ENCODE peak calls at places on chromosomes 11 and 22, in eight cellular contexts. K is pancreas, V is kidney, D is hepatocyte, U is heart left ventricle, T is tibial nerve, A is testis, C is neural progenitor cell. L is an unnamed sample.

GRCh38 chr11:61347916-61348461 is 13.7 kb downstream of the CYB561A3 start:
- DNase-seq in K (no peak), T (no peak), V (peak; percentile 81), D (no peak), A (no peak), U (peak; percentile 33), C (no peak), L (no peak)

GRCh38 chr11:106594751-106595351 is 423.4 kb downstream of the GUCY1A2 start:
- DNase-seq in U (no peak), A (no peak), C (no peak), D (no peak), V (no peak), T (no peak), K (no peak), L (no peak)

GRCh38 chr11:121723261-121723741 is 270.5 kb upstream of the SORL1-AS1 start:
- DNase-seq in V (no peak), C (peak; percentile 37), K (peak; percentile 8), A (peak; percentile 43), U (peak; percentile 29), D (peak; percentile 42), T (peak; percentile 30), L (no peak)

GRCh38 chr11:83573097-83573496 is 286.9 kb upstream of the CCDC90B start:
- DNase-seq in D (no peak), C (no peak), U (no peak), T (no peak), A (no peak), K (no peak), V (no peak), L (peak; percentile 34)

GRCh38 chr11:62931501-62932278 is 10.5 kb upstream of the CHRM1 start:
- DNase-seq in C (no peak), K (no peak), D (no peak), V (no peak), A (no peak), T (no peak), U (no peak), L (no peak)

GRCh38 chr11:795638-796564 is 2.2 kb downstream of the SLC25A22 start:
- DNase-seq in A (peak; percentile 78), T (peak; percentile 55), U (peak; percentile 83), V (peak; percentile 93), K (peak; percentile 79), C (no peak), D (peak; percentile 83), L (peak; percentile 83)

GRCh38 chr11:129937592-129938238 is 42.3 kb upstream of the NFRKB start:
- DNase-seq in U (no peak), A (no peak), C (no peak), T (no peak), D (no peak), K (no peak), V (no peak), L (no peak)

GRCh38 chr11:66879583-66879982 is 22.7 kb downstream of the LRFN4 start:
- DNase-seq in A (no peak), K (no peak), T (no peak), D (no peak), U (no peak), C (no peak), V (no peak), L (no peak)

GRCh38 chr11:33531743-33532181 is 168.9 kb downstream of the C11orf91 start:
- DNase-seq in K (no peak), T (no peak), U (no peak), A (no peak), D (no peak), C (no peak), V (no peak), L (no peak)

GRCh38 chr11:130168105-130168504 is 8.5 kb downstream of the ST14 start:
- DNase-seq in A (no peak), K (no peak), D (no peak), T (no peak), U (no peak), V (no peak), C (no peak), L (no peak)

GRCh38 chr11:83070878-83071640 is 638 bp downstream of the RAB30 start:
- DNase-seq in T (peak; percentile 22), V (peak; percentile 80), U (peak; percentile 64), D (peak; percentile 49), C (peak; percentile 60), A (peak; percentile 51), K (peak; percentile 29), L (no peak)

GRCh38 chr11:102476069-102476468 is 23.5 kb upstream of the TMEM123 start:
- DNase-seq in D (no peak), C (no peak), A (no peak), V (no peak), U (no peak), T (no peak), K (no peak), L (no peak)

GRCh38 chr11:102473543-102473942 is 21.0 kb upstream of the TMEM123 start:
- DNase-seq in T (no peak), K (no peak), V (no peak), A (no peak), C (no peak), D (no peak), U (no peak), L (no peak)

GRCh38 chr11:102479733-102480132 is 27.2 kb upstream of the TMEM123 start:
- DNase-seq in C (no peak), U (no peak), T (no peak), K (no peak), D (no peak), V (no peak), A (no peak), L (no peak)

GRCh38 chr11:102478660-102479245 is 26.2 kb upstream of the TMEM123 start:
- DNase-seq in T (no peak), U (no peak), A (no peak), K (no peak), V (no peak), C (no peak), D (no peak), L (no peak)

DNA sequence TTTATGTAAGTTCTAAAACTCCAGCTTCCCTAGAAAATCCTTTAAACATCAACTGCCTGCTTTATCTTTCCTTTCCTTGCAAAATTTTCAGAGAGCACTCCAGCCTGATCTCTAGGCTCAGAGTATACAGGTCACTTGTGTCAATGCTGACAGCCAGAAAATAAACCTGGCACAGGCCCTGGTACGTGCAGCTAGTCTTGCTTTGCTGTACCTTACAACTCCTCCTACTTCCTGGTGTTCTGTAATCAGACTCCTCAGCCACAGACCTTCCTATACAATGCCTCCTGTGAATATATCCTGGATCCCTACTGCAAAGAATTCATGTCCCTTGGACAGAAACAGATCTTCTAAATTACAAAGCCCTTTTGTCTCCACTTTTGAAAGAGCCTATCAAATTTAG is 24.2 kb upstream of the TMEM123 start:
- DNase-seq in C (peak; percentile 23), K (peak; percentile 67), A (no peak), U (peak; percentile 72), T (no peak), V (no peak), D (peak; percentile 48), L (no peak)
- H3K27ac ChIP-seq in C (no peak overlapping the region), K (peak overlapping the region; percentile 58), A (no peak overlapping the region), U (no peak overlapping the region), T (peak overlapping the region; percentile 42), V (no peak overlapping the region), D (peak overlapping the region; percentile 72), L (no peak overlapping the region)

GRCh38 chr11:90911192-90911591 is 688.3 kb upstream of the CHORDC1 start:
- DNase-seq in C (no peak), V (no peak), U (no peak), A (no peak), K (no peak), D (no peak), T (no peak), L (no peak)

GRCh38 chr11:90912631-90913030 is 689.8 kb upstream of the CHORDC1 start:
- DNase-seq in U (no peak), C (no peak), K (no peak), A (no peak), D (no peak), T (no peak), V (no peak), L (no peak)

GRCh38 chr11:90913131-90913668 is 690.4 kb upstream of the CHORDC1 start:
- DNase-seq in C (no peak), D (no peak), A (no peak), K (no peak), V (no peak), T (no peak), U (no peak), L (no peak)

DNA sequence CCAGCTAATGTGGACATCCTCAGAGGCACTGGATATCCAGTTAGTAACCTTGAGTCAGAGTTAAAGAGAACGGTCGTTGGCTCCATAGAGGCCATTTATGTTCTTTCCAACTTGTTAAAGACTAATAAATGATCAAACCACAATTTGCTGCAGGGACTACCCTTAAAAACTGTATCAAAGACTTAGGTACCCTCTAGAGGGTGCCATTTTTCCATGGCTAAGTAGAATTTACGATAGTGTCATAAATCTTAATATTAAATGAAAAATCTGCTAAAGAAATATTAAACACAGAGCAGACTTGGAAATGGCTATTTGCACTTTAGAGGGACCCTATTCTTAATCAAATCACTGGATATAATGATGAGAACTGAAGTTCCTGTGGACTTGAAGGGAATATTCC is 685.2 kb upstream of the CHORDC1 start:
- DNase-seq in T (no peak), C (no peak), D (no peak), A (no peak), K (no peak), U (no peak), V (no peak), L (no peak)
- TF ChIP-seq CTCF in T (no peak), C (peak; percentile 11), D (no peak), A (no peak), K (no peak), U (no peak), V (no peak), L (no peak)

DNA sequence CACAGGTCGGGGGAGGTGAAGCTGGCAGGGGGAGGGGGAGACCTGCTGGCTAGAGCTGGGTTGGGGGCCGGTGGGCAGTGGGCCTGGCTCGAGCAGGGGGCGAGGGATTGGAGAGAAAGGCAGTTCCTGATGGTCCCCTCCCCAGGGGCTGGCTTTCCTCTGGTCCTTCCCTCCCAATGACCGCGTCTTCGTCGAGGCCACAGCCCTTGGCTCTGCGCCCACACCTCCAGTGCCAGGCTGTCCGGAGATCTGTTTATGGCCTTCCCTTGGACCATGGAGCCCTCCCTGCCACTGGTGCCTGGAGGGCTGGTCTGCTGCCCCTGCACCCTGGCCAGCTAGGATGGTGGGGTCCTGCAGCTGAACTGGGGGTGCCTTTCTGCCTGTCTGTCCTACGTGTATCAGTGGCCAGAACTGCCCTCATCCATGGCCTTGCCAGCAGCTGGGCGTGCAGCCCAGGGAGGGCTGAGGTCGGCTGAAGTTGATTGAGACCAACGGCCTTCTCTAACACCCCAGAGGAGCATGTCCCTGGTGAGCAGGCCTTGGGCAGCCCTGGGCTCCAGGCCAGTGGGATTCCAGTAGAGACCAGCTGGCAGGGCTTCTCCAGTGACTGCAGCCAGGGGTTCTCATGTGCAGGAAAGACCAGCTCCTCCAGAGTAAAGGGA is 12.3 kb downstream of the TANGO2 start:
- DNase-seq in U (peak; percentile 88), C (no peak), D (no peak), V (peak; percentile 66), A (peak; percentile 73), K (peak; percentile 57), T (no peak), L (no peak)
- H3K27ac ChIP-seq in U (peak overlapping the region; percentile 39), C (no peak overlapping the region), D (no peak overlapping the region), V (no peak overlapping the region), A (no peak overlapping the region), K (no peak overlapping the region), T (no peak overlapping the region), L (peak overlapping the region; percentile 14)

DNA sequence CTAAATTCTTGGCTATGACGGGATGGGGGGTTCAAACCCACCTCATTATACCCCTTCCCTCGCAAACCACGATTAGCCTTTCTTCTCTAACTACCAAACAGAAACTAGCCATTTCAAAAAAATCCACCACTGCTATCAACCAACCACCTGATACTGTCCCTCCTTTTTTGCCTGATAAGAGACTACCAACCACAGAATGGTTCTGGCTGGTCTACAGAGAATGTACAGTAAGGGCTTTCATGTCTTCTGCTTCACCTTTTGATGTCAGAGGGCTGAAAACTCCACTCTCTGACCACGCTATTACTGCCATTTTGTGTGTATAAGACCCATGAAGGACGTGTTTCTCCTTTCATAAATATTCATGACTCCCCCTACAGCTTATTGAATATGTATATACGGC is 19.1 kb downstream of the RIC3 start:
- DNase-seq in A (no peak), U (no peak), T (no peak), K (no peak), V (no peak), C (no peak), D (no peak), L (no peak)
- TF ChIP-seq CTCF in A (no peak), U (no peak), T (no peak), K (no peak), V (no peak), C (no peak), D (no peak), L (no peak)

L was measured in RWPE1.